ENCODE peak calls at places on chromosome 11, in seven cellular contexts. D is tibial nerve; K is cardiac muscle cell; R is GM23248; I is naive thymus-derived CD4-positive, alpha-beta T cell; M is coronary artery; X is lower lobe of right lung. Y is an unnamed sample.

GRCh38 chr11:110894224-110894623 is 182.0 kb upstream of the ARHGAP20 start:
- DNase-seq in D (no peak), K (no peak), R (no peak), I (no peak), M (no peak), X (no peak), Y (no peak)

GRCh38 chr11:112310414-112310813 is 49.8 kb upstream of the PLET1 start:
- DNase-seq in D (no peak), K (peak; percentile 70), R (no peak), I (no peak), M (no peak), X (no peak), Y (no peak)

GRCh38 chr11:134401825-134402809 is 9.9 kb downstream of the B3GAT1 start:
- DNase-seq in D (no peak), K (no peak), R (no peak), I (no peak), M (no peak), X (no peak), Y (no peak)

GRCh38 chr11:9616858-9617257 is 43.4 kb downstream of the WEE1 start:
- DNase-seq in D (no peak), K (no peak), R (peak; percentile 65), I (no peak), M (no peak), X (no peak), Y (no peak)

GRCh38 chr11:34359548-34359891 is 1.7 kb upstream of the ABTB2 start:
- DNase-seq in D (no peak), K (no peak), R (no peak), I (no peak), M (no peak), X (no peak), Y (no peak)

GRCh38 chr11:19903620-19904069 is 191.0 kb downstream of the NAV2 start:
- DNase-seq in D (peak; percentile 56), K (peak; percentile 88), R (peak; percentile 84), I (no peak), M (no peak), X (peak; percentile 68), Y (peak; percentile 60)

GRCh38 chr11:116960916-116961315 is 123.5 kb upstream of the APOA1 start:
- DNase-seq in D (no peak), K (peak; percentile 54), R (peak; percentile 73), I (no peak), M (no peak), X (no peak), Y (peak; percentile 59)

GRCh38 chr11:59610289-59610688 is 5.3 kb downstream of the OSBP start:
- DNase-seq in D (no peak), K (no peak), R (no peak), I (no peak), M (no peak), X (no peak), Y (no peak)

GRCh38 chr11:125110996-125111340 is 458 bp downstream of the TMEM218 start:
- DNase-seq in D (no peak), K (no peak), R (peak; percentile 55), I (no peak), M (no peak), X (no peak), Y (no peak)

GRCh38 chr11:119709638-119710346 is 19.2 kb downstream of the NECTIN1 start:
- DNase-seq in D (no peak), K (peak; percentile 90), R (no peak), I (no peak), M (no peak), X (no peak), Y (no peak)

GRCh38 chr11:28759311-28759710 is 651.1 kb downstream of the METTL15 start:
- DNase-seq in D (no peak), K (peak; percentile 76), R (no peak), I (no peak), M (no peak), X (no peak), Y (peak; percentile 13)

GRCh38 chr11:110734790-110735189 is 22.6 kb upstream of the ARHGAP20 start:
- DNase-seq in D (no peak), K (no peak), R (no peak), I (no peak), M (no peak), X (no peak), Y (no peak)

GRCh38 chr11:2312232-2313042 is 10.6 kb downstream of the TSPAN32 start:
- DNase-seq in D (no peak), K (peak; percentile 40), R (peak; percentile 82), I (no peak), M (peak; percentile 81), X (peak; percentile 45), Y (peak; percentile 86)

GRCh38 chr11:45805305-45806071 is 539 bp downstream of the SLC35C1 start:
- DNase-seq in D (no peak), K (peak; percentile 67), R (peak; percentile 92), I (no peak), M (no peak), X (peak; percentile 55), Y (peak; percentile 85)

GRCh38 chr11:20937826-20938225 is 268.4 kb downstream of the NELL1 start:
- DNase-seq in D (no peak), K (no peak), R (no peak), I (no peak), M (no peak), X (no peak), Y (no peak)

GRCh38 chr11:12056112-12056511 is 47.7 kb upstream of the DKK3 start:
- DNase-seq in D (no peak), K (no peak), R (no peak), I (no peak), M (no peak), X (no peak), Y (no peak)

GRCh38 chr11:117618956-117619355 is 178.1 kb downstream of the DSCAML1 start:
- DNase-seq in D (no peak), K (peak; percentile 2), R (no peak), I (no peak), M (no peak), X (no peak), Y (no peak)

GRCh38 chr11:12137005-12137690 is 26.8 kb downstream of the MICAL2 start:
- DNase-seq in D (no peak), K (no peak), R (no peak), I (no peak), M (no peak), X (peak; percentile 72), Y (no peak)

GRCh38 chr11:10575346-10575745 is 6.9 kb upstream of the LYVE1 start:
- DNase-seq in D (no peak), K (no peak), R (no peak), I (no peak), M (no peak), X (no peak), Y (no peak)

GRCh38 chr11:46976182-46976854 is 39.8 kb downstream of the CSTPP1 start:
- DNase-seq in D (no peak), K (no peak), R (no peak), I (no peak), M (no peak), X (no peak), Y (no peak)

GRCh38 chr11:94196363-94196762 is 67.7 kb downstream of the PANX1 start:
- DNase-seq in D (no peak), K (no peak), R (peak; percentile 68), I (no peak), M (no peak), X (no peak), Y (no peak)

GRCh38 chr11:115112779-115113178 is 391.4 kb downstream of the CADM1 start:
- DNase-seq in D (no peak), K (no peak), R (no peak), I (no peak), M (no peak), X (no peak), Y (no peak)

GRCh38 chr11:132284611-132285010 is 914.2 kb downstream of the NTM start:
- DNase-seq in D (no peak), K (no peak), R (no peak), I (no peak), M (no peak), X (no peak), Y (no peak)

GRCh38 chr11:76962583-76963416 is 71.4 kb upstream of the B3GNT6 start:
- DNase-seq in D (no peak), K (no peak), R (no peak), I (no peak), M (no peak), X (no peak), Y (no peak)

GRCh38 chr11:72965672-72966071 is 151.5 kb downstream of the ATG16L2 start:
- DNase-seq in D (no peak), K (no peak), R (no peak), I (no peak), M (no peak), X (no peak), Y (no peak)

GRCh38 chr11:34356918-34357645 is 728 bp downstream of the ABTB2 start:
- DNase-seq in D (no peak), K (peak; percentile 76), R (peak; percentile 80), I (peak; percentile 52), M (peak; percentile 83), X (peak; percentile 74), Y (peak; percentile 68)

GRCh38 chr11:109547356-109548027 is 125.5 kb downstream of the C11orf87 start:
- DNase-seq in D (no peak), K (peak; percentile 83), R (peak; percentile 76), I (no peak), M (no peak), X (peak; percentile 32), Y (peak; percentile 78)

GRCh38 chr11:96738311-96738710 is 348.5 kb downstream of the JRKL start:
- DNase-seq in D (no peak), K (no peak), R (no peak), I (no peak), M (no peak), X (no peak), Y (no peak)

GRCh38 chr11:76664578-76665061 is 5.9 kb downstream of the LRRC32 start:
- DNase-seq in D (no peak), K (no peak), R (no peak), I (no peak), M (peak; percentile 65), X (peak; percentile 40), Y (no peak)

GRCh38 chr11:35040221-35040942 is 98.6 kb upstream of the CD44 start:
- DNase-seq in D (no peak), K (peak; percentile 53), R (peak; percentile 85), I (peak; percentile 89), M (no peak), X (no peak), Y (peak; percentile 78)

GRCh38 chr11:8297781-8298440 is 34.2 kb upstream of the LMO1 start:
- DNase-seq in D (no peak), K (no peak), R (no peak), I (no peak), M (peak; percentile 50), X (no peak), Y (no peak)
- H3K27ac ChIP-seq in D (no peak overlapping the region), K (no peak overlapping the region), R (no peak overlapping the region), I (no peak overlapping the region), M (no peak overlapping the region), X (no peak overlapping the region), Y (no peak overlapping the region)

GRCh38 chr11:74279256-74279655 is 32.2 kb downstream of the P4HA3 start:
- DNase-seq in D (no peak), K (peak; percentile 33), R (peak; percentile 43), I (no peak), M (no peak), X (no peak), Y (no peak)
- H3K27ac ChIP-seq in D (no peak overlapping the region), K (no peak overlapping the region), R (peak overlapping the region; percentile 91), I (no peak overlapping the region), M (no peak overlapping the region), X (no peak overlapping the region), Y (peak overlapping the region; percentile 27)

GRCh38 chr11:63226488-63227114 is 16.8 kb downstream of the SLC22A25 start:
- DNase-seq in D (no peak), K (no peak), R (no peak), I (no peak), M (no peak), X (no peak), Y (no peak)
- H3K27ac ChIP-seq in D (no peak overlapping the region), K (no peak overlapping the region), R (no peak overlapping the region), I (no peak overlapping the region), M (no peak overlapping the region), X (no peak overlapping the region), Y (no peak overlapping the region)

GRCh38 chr11:43925932-43926505 is 16.4 kb upstream of the C11orf96 start:
- DNase-seq in D (no peak), K (no peak), R (no peak), I (no peak), M (no peak), X (no peak), Y (no peak)
- H3K27ac ChIP-seq in D (peak overlapping the region; percentile 90), K (no peak overlapping the region), R (no peak overlapping the region), I (no peak overlapping the region), M (peak overlapping the region; percentile 94), X (no peak overlapping the region), Y (peak overlapping the region; percentile 61)